ENCODE peak calls at places on chromosomes 16 and 17, in six cellular contexts. D is GM23248, W is neural progenitor cell, U is HCT116, C is hepatocyte, P is MM.1S. E is an unnamed sample.

GRCh38 chr16:66152841-66153525 is 213.5 kb upstream of the CDH5 start:
- DNase-seq in P (no peak), U (no peak), D (peak; percentile 40), C (no peak), W (no peak), E (no peak)

GRCh38 chr17:7435676-7436555 is 681 bp downstream of the TMEM102 start:
- DNase-seq in C (peak; percentile 64), D (peak; percentile 60), U (peak; percentile 29), W (peak; percentile 63), P (peak; percentile 52), E (peak; percentile 38)

GRCh38 chr16:89695086-89695874 is 6.2 kb downstream of the SPATA2L start:
- DNase-seq in D (no peak), U (no peak), P (no peak), W (no peak), C (peak; percentile 11), E (no peak)

GRCh38 chr17:15377200-15377599 is 35.8 kb upstream of the TEKT3 start:
- DNase-seq in U (no peak), W (no peak), C (peak; percentile 31), P (no peak), D (peak; percentile 96), E (peak; percentile 97)

GRCh38 chr17:76900723-76901122 is 32.5 kb downstream of the MGAT5B start:
- DNase-seq in C (no peak), W (no peak), P (no peak), U (no peak), D (no peak), E (no peak)

GRCh38 chr17:56786989-56787482 is 46.7 kb downstream of the C17orf67 start:
- DNase-seq in W (no peak), D (peak; percentile 96), U (peak; percentile 90), P (peak; percentile 80), C (peak; percentile 48), E (peak; percentile 99)

GRCh38 chr17:77613627-77614026 is 344.9 kb upstream of the TNRC6C start:
- DNase-seq in D (no peak), U (no peak), C (no peak), P (no peak), W (no peak), E (no peak)

GRCh38 chr16:89722392-89723278 is 1.3 kb downstream of the ZNF276 start:
- DNase-seq in D (peak; percentile 26), U (peak; percentile 56), P (peak; percentile 71), C (peak; percentile 55), W (peak; percentile 43), E (peak; percentile 82)

GRCh38 chr16:28842696-28843095 is 3.5 kb downstream of the TUFM start:
- DNase-seq in D (no peak), P (no peak), U (no peak), C (no peak), W (no peak), E (no peak)

GRCh38 chr17:43615330-43615729 is 46.4 kb downstream of the MEOX1 start:
- DNase-seq in P (no peak), U (no peak), W (no peak), D (peak; percentile 61), C (no peak), E (no peak)

GRCh38 chr17:78716814-78717393 is 65.2 kb downstream of the CYTH1 start:
- DNase-seq in W (peak; percentile 57), U (no peak), D (peak; percentile 78), C (no peak), P (peak; percentile 79), E (peak; percentile 59)

GRCh38 chr17:38730526-38731379 is 612 bp downstream of the CISD3 start:
- DNase-seq in W (peak; percentile 51), D (peak; percentile 81), C (peak; percentile 87), P (peak; percentile 27), U (no peak), E (peak; percentile 46)

GRCh38 chr17:80945736-80946135 is 45.9 kb upstream of the CHMP6 start:
- DNase-seq in D (no peak), P (no peak), U (no peak), W (no peak), C (no peak), E (no peak)

GRCh38 chr16:88971371-88972097 is 5.5 kb downstream of the CBFA2T3 start:
- DNase-seq in P (no peak), W (no peak), D (no peak), C (no peak), U (no peak), E (no peak)

GRCh38 chr17:79272666-79273219 is 198.1 kb downstream of the ENGASE start:
- DNase-seq in D (peak; percentile 57), U (peak; percentile 31), P (no peak), W (no peak), C (no peak), E (peak; percentile 57)

GRCh38 chr16:30535777-30536190 is 1.1 kb upstream of the ZNF747 start:
- DNase-seq in C (peak; percentile 87), U (peak; percentile 31), D (peak; percentile 86), P (no peak), W (peak; percentile 82), E (peak; percentile 30)

GRCh38 chr17:80826955-80827645 is 164.5 kb upstream of the CHMP6 start:
- DNase-seq in W (peak; percentile 39), D (peak; percentile 100), U (no peak), C (peak; percentile 50), P (no peak), E (peak; percentile 96)

GRCh38 chr17:49434821-49435581 is 20.3 kb upstream of the PHB1 start:
- DNase-seq in U (peak; percentile 74), C (peak; percentile 56), P (peak; percentile 22), W (peak; percentile 62), D (peak; percentile 53), E (peak; percentile 88)

GRCh38 chr16:35564889-35565288 is 2105.5 kb downstream of the TP53TG3F start:
- DNase-seq in W (no peak), D (no peak), P (no peak), C (no peak), U (no peak), E (no peak)

GRCh38 chr16:35564148-35564547 is 2104.7 kb downstream of the TP53TG3F start:
- DNase-seq in D (no peak), U (no peak), C (no peak), P (no peak), W (no peak), E (no peak)

GRCh38 chr16:35562471-35562870 is 2103.1 kb downstream of the TP53TG3F start:
- DNase-seq in W (no peak), D (no peak), P (peak; percentile 7), C (no peak), U (no peak), E (no peak)

GRCh38 chr16:35561346-35561745 is 2101.9 kb downstream of the TP53TG3F start:
- DNase-seq in W (no peak), P (no peak), C (no peak), D (no peak), U (no peak), E (no peak)

GRCh38 chr16:35562919-35563318 is 2103.5 kb downstream of the TP53TG3F start:
- DNase-seq in D (no peak), U (no peak), C (no peak), W (no peak), P (no peak), E (no peak)
- H3K9me3 ChIP-seq in D (no peaks in the 10 kb centered on the region), U (no peaks in the 10 kb centered on the region), C (no peaks in the 10 kb centered on the region), W (peaks cover 9% of the 10 kb centered on the region), P (no peaks in the 10 kb centered on the region), E (no peaks in the 10 kb centered on the region)

DNA sequence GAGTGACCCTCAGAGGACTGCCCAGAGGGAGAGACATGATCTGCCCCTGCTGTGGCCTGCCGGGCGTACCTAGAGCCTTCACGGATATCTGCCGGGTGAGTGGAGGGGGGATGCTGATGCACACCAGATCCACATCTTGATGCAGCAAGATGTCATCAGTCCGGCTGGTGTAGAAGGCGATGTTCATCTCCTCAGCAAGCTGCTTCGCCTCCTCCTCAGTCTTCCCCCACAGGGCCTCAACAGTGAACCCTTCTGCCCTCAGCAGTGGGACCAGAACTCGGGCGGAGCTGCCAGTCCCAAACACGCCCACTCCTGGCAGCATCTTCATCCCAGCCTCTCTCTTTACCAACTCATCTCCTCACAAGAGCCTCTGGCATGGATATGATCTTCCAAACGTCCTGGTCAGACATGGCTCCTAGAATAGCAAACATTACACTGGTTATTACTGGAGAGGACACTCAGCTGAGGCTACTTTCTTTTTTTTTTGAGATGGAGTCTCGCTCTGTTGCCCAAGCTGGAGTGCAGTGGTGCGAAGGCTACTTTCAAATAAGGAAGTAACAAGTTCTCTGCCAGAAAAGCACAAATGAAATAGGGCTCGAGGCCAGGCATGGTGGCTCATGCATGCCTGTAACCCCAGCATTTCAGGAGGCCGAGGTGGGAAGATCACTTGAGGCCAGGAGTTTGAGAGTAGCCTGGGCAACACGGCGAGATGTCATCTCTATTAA is 18.9 kb downstream of the C16orf86 start:
- DNase-seq in P (no peak), D (no peak), C (no peak), U (no peak), W (no peak), E (no peak)
- TF ChIP-seq EZH2phosphoT487 in P (no peak), D (no peak), C (no peak), U (no peak), W (no peak), E (no peak)

GRCh38 chr16:3076577-3076976 is 11.1 kb downstream of the IL32 start:
- DNase-seq in W (no peak), C (no peak), D (no peak), U (no peak), P (peak; percentile 33), E (no peak)

GRCh38 chr16:3084969-3085670 is 14.0 kb downstream of the ZSCAN10 start:
- DNase-seq in P (no peak), C (no peak), U (no peak), D (no peak), W (no peak), E (no peak)

GRCh38 chr16:3074860-3075545 is 9.6 kb downstream of the IL32 start:
- DNase-seq in U (no peak), P (peak; percentile 72), C (no peak), W (no peak), D (no peak), E (no peak)

GRCh38 chr16:3080024-3080423 is 14.6 kb downstream of the IL32 start:
- DNase-seq in U (no peak), C (no peak), D (no peak), W (no peak), P (no peak), E (no peak)
- TF ChIP-seq EZH2 in U (no peak), C (no peak), D (no peak), W (no peak), P (no peak), E (no peak)

GRCh38 chr17:29587591-29587990 is 1.9 kb downstream of the GIT1 start:
- DNase-seq in D (no peak), C (no peak), P (no peak), U (no peak), W (peak; percentile 79), E (no peak)
- H3K9me3 ChIP-seq in D (no peaks in the 10 kb centered on the region), C (no peaks in the 10 kb centered on the region), P (no peaks in the 10 kb centered on the region), U (no peaks in the 10 kb centered on the region), W (no peaks in the 10 kb centered on the region), E (no peaks in the 10 kb centered on the region)

DNA sequence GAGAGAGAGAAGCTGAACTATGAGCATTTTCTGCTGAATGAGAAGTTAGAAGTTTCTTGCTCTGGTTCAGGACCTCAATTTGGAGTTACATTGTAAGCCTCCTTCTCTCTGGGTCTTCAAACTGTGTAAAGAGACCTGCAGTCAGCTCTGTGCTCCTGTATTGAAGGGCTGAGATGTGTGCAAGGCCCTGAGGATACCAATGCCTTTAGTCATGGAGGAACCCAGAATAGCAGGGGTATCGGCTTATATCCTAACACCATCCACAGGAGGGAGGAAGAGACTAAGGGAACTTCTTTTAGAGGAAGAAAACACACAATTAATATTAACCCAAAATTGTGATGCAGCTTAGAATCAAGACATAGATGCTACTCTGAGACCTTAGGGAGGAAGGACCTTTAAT is 36.5 kb downstream of the GLP2R start:
- DNase-seq in C (no peak), W (no peak), P (no peak), U (no peak), D (no peak), E (peak; percentile 11)
- TF ChIP-seq EZH2phosphoT487 in C (no peak), W (no peak), P (no peak), U (no peak), D (no peak), E (no peak)